ENCODE peak calls at places on chromosomes 12 and 14, in nine cellular contexts. L, P, H, C, K, G, W, Z and Q are unnamed samples.
A peak's percentile ranks its signal among the peaks of the same experiment; 100 is the strongest.

GRCh38 chr12:25087596-25087995 is 107.4 kb downstream of the DNAI7 start:
- DNase-seq in L (no peak), P (no peak), H (no peak), C (no peak), K (no peak), G (no peak), W (no peak), Z (no peak), Q (no peak)

GRCh38 chr12:127496255-127496654 is 770.7 kb upstream of the TMEM132C start:
- DNase-seq in L (no peak), P (no peak), H (no peak), C (no peak), K (no peak), G (no peak), W (no peak), Z (no peak), Q (no peak)

GRCh38 chr12:24378548-24379011 is 429.1 kb upstream of the SOX5 start:
- DNase-seq in L (no peak), P (peak; percentile 39), H (no peak), C (peak; percentile 26), K (peak; percentile 88), G (no peak), W (no peak), Z (peak; percentile 87), Q (no peak)

GRCh38 chr12:104669851-104670337 is 213.1 kb downstream of the CHST11 start:
- DNase-seq in L (peak; percentile 50), P (peak; percentile 30), H (no peak), C (peak; percentile 46), K (no peak), G (no peak), W (no peak), Z (peak; percentile 48), Q (peak; percentile 24)

GRCh38 chr14:63051301-63051700 is 6.0 kb upstream of the KCNH5 start:
- DNase-seq in L (no peak), P (no peak), H (no peak), C (no peak), K (no peak), G (no peak), W (no peak), Z (no peak), Q (no peak)

GRCh38 chr14:24075485-24076301 is 4.3 kb downstream of the CPNE6 start:
- DNase-seq in L (no peak), P (no peak), H (no peak), C (no peak), K (no peak), G (no peak), W (no peak), Z (no peak), Q (no peak)

GRCh38 chr14:79965896-79966295 is 245.4 kb downstream of the DIO2 start:
- DNase-seq in L (no peak), P (no peak), H (no peak), C (no peak), K (peak; percentile 55), G (no peak), W (no peak), Z (peak; percentile 27), Q (no peak)

GRCh38 chr12:117649796-117650195 is 288.4 kb upstream of the NOS1 start:
- DNase-seq in L (no peak), P (no peak), H (no peak), C (no peak), K (no peak), G (no peak), W (no peak), Z (no peak), Q (no peak)

GRCh38 chr14:60250318-60251035 is 1.5 kb downstream of the PPM1A start:
- DNase-seq in L (no peak), P (peak; percentile 21), H (no peak), C (peak; percentile 52), K (peak; percentile 29), G (no peak), W (no peak), Z (peak; percentile 38), Q (no peak)

GRCh38 chr12:56013482-56013881 is 7.4 kb upstream of the IKZF4 start:
- DNase-seq in L (no peak), P (no peak), H (no peak), C (peak; percentile 41), K (no peak), G (no peak), W (no peak), Z (no peak), Q (no peak)

GRCh38 chr12:8145754-8146415 is 10.9 kb upstream of the ZNF705A start:
- DNase-seq in L (peak; percentile 54), P (peak; percentile 89), H (no peak), C (peak; percentile 23), K (peak; percentile 96), G (no peak), W (no peak), Z (peak; percentile 95), Q (no peak)

GRCh38 chr12:2244013-2244861 is 191.4 kb downstream of the CACNA1C start:
- DNase-seq in L (no peak), P (peak; percentile 86), H (no peak), C (no peak), K (peak; percentile 98), G (no peak), W (no peak), Z (peak; percentile 99), Q (no peak)